ENCODE peak calls at places on chromosomes 2 and 18, in nine cellular contexts. One of them, this sample, is unnamed.

GRCh38 chr2:181953773-181954537 is 31.7 kb upstream of the PPP1R1C start:
- DNase-seq in OCI-M1: peak
- DNase-seq in naive thymus-derived CD4-positive, alpha-beta T cell: peak
- DNase-seq in GM12891: peak
- DNase-seq in HFF-Myc: peak
- DNase-seq in adrenal gland: peak
- DNase-seq in EL: peak
- DNase-seq in fibroblast of the aortic adventitia: peak
- DNase-seq in stimulated activated CD8-positive, alpha-beta memory T cell treated with anti-CD3 and anti-CD28 coated beads, Interleukin-15, amount 100 ng/mL, for 24 hours: peak
- DNase-seq in this sample: peak

GRCh38 chr18:80249217-80250093 is 2.1 kb upstream of the PARD6G start:
- DNase-seq in GM12891: no peak
- DNase-seq in naive thymus-derived CD4-positive, alpha-beta T cell: no peak
- DNase-seq in stimulated activated CD8-positive, alpha-beta memory T cell treated with anti-CD3 and anti-CD28 coated beads, Interleukin-15, amount 100 ng/mL, for 24 hours: no peak
- DNase-seq in EL: no peak
- DNase-seq in HFF-Myc: no peak
- DNase-seq in fibroblast of the aortic adventitia: peak
- DNase-seq in adrenal gland: no peak
- DNase-seq in OCI-M1: no peak
- DNase-seq in this sample: peak

GRCh38 chr18:47611649-47612048 is 318.8 kb downstream of the SMAD2 start:
- DNase-seq in naive thymus-derived CD4-positive, alpha-beta T cell: no peak
- DNase-seq in stimulated activated CD8-positive, alpha-beta memory T cell treated with anti-CD3 and anti-CD28 coated beads, Interleukin-15, amount 100 ng/mL, for 24 hours: no peak
- DNase-seq in adrenal gland: no peak
- DNase-seq in OCI-M1: no peak
- DNase-seq in EL: no peak
- DNase-seq in HFF-Myc: no peak
- DNase-seq in fibroblast of the aortic adventitia: no peak
- DNase-seq in GM12891: no peak
- DNase-seq in this sample: no peak

GRCh38 chr2:222944971-222945740 is 84.3 kb downstream of the ACSL3 start:
- DNase-seq in GM12891: no peak
- DNase-seq in adrenal gland: no peak
- DNase-seq in stimulated activated CD8-positive, alpha-beta memory T cell treated with anti-CD3 and anti-CD28 coated beads, Interleukin-15, amount 100 ng/mL, for 24 hours: no peak
- DNase-seq in fibroblast of the aortic adventitia: no peak
- DNase-seq in HFF-Myc: no peak
- DNase-seq in EL: no peak
- DNase-seq in OCI-M1: no peak
- DNase-seq in naive thymus-derived CD4-positive, alpha-beta T cell: no peak
- DNase-seq in this sample: no peak

GRCh38 chr2:120729410-120730052 is 6.1 kb upstream of the GLI2 start:
- DNase-seq in fibroblast of the aortic adventitia: peak
- DNase-seq in GM12891: no peak
- DNase-seq in stimulated activated CD8-positive, alpha-beta memory T cell treated with anti-CD3 and anti-CD28 coated beads, Interleukin-15, amount 100 ng/mL, for 24 hours: no peak
- DNase-seq in HFF-Myc: peak
- DNase-seq in adrenal gland: no peak
- DNase-seq in naive thymus-derived CD4-positive, alpha-beta T cell: no peak
- DNase-seq in OCI-M1: peak
- DNase-seq in EL: peak
- DNase-seq in this sample: no peak

GRCh38 chr2:159559034-159559433 is 57.3 kb downstream of the BAZ2B start:
- DNase-seq in OCI-M1: no peak
- DNase-seq in adrenal gland: no peak
- DNase-seq in HFF-Myc: no peak
- DNase-seq in GM12891: no peak
- DNase-seq in fibroblast of the aortic adventitia: no peak
- DNase-seq in naive thymus-derived CD4-positive, alpha-beta T cell: no peak
- DNase-seq in EL: no peak
- DNase-seq in stimulated activated CD8-positive, alpha-beta memory T cell treated with anti-CD3 and anti-CD28 coated beads, Interleukin-15, amount 100 ng/mL, for 24 hours: no peak
- DNase-seq in this sample: no peak

GRCh38 chr2:241494311-241494908 is 14.0 kb downstream of the STK25 start:
- DNase-seq in OCI-M1: no peak
- DNase-seq in naive thymus-derived CD4-positive, alpha-beta T cell: no peak
- DNase-seq in EL: no peak
- DNase-seq in GM12891: no peak
- DNase-seq in adrenal gland: no peak
- DNase-seq in HFF-Myc: no peak
- DNase-seq in fibroblast of the aortic adventitia: no peak
- DNase-seq in stimulated activated CD8-positive, alpha-beta memory T cell treated with anti-CD3 and anti-CD28 coated beads, Interleukin-15, amount 100 ng/mL, for 24 hours: no peak
- DNase-seq in this sample: no peak

GRCh38 chr2:55108456-55108855 is 58.2 kb upstream of the RTN4 start:
- DNase-seq in naive thymus-derived CD4-positive, alpha-beta T cell: no peak
- DNase-seq in GM12891: no peak
- DNase-seq in HFF-Myc: no peak
- DNase-seq in adrenal gland: no peak
- DNase-seq in fibroblast of the aortic adventitia: no peak
- DNase-seq in stimulated activated CD8-positive, alpha-beta memory T cell treated with anti-CD3 and anti-CD28 coated beads, Interleukin-15, amount 100 ng/mL, for 24 hours: no peak
- DNase-seq in OCI-M1: no peak
- DNase-seq in EL: no peak
- DNase-seq in this sample: no peak

GRCh38 chr2:100140582-100140981 is 1.8 kb downstream of the AFF3 start:
- DNase-seq in HFF-Myc: no peak
- DNase-seq in naive thymus-derived CD4-positive, alpha-beta T cell: no peak
- DNase-seq in GM12891: no peak
- DNase-seq in EL: no peak
- DNase-seq in fibroblast of the aortic adventitia: no peak
- DNase-seq in OCI-M1: no peak
- DNase-seq in stimulated activated CD8-positive, alpha-beta memory T cell treated with anti-CD3 and anti-CD28 coated beads, Interleukin-15, amount 100 ng/mL, for 24 hours: no peak
- DNase-seq in adrenal gland: no peak
- DNase-seq in this sample: no peak

GRCh38 chr2:171798156-171798815 is 95.8 kb downstream of the SLC25A12 start:
- DNase-seq in OCI-M1: peak
- DNase-seq in fibroblast of the aortic adventitia: peak
- DNase-seq in GM12891: no peak
- DNase-seq in adrenal gland: no peak
- DNase-seq in naive thymus-derived CD4-positive, alpha-beta T cell: no peak
- DNase-seq in stimulated activated CD8-positive, alpha-beta memory T cell treated with anti-CD3 and anti-CD28 coated beads, Interleukin-15, amount 100 ng/mL, for 24 hours: no peak
- DNase-seq in HFF-Myc: peak
- DNase-seq in EL: peak
- DNase-seq in this sample: no peak

GRCh38 chr2:230591850-230592249 is 120.8 kb upstream of the CAB39 start:
- DNase-seq in naive thymus-derived CD4-positive, alpha-beta T cell: no peak
- DNase-seq in adrenal gland: no peak
- DNase-seq in HFF-Myc: no peak
- DNase-seq in fibroblast of the aortic adventitia: no peak
- DNase-seq in stimulated activated CD8-positive, alpha-beta memory T cell treated with anti-CD3 and anti-CD28 coated beads, Interleukin-15, amount 100 ng/mL, for 24 hours: no peak
- DNase-seq in OCI-M1: no peak
- DNase-seq in GM12891: no peak
- DNase-seq in EL: no peak
- DNase-seq in this sample: no peak

GRCh38 chr2:127362971-127363370 is 24.8 kb downstream of the MAP3K2 start:
- DNase-seq in adrenal gland: no peak
- DNase-seq in HFF-Myc: no peak
- DNase-seq in GM12891: no peak
- DNase-seq in EL: peak
- DNase-seq in fibroblast of the aortic adventitia: peak
- DNase-seq in OCI-M1: no peak
- DNase-seq in naive thymus-derived CD4-positive, alpha-beta T cell: no peak
- DNase-seq in stimulated activated CD8-positive, alpha-beta memory T cell treated with anti-CD3 and anti-CD28 coated beads, Interleukin-15, amount 100 ng/mL, for 24 hours: no peak
- DNase-seq in this sample: no peak

GRCh38 chr18:63197246-63197791 is 122.2 kb downstream of the BCL2 start:
- DNase-seq in OCI-M1: peak
- DNase-seq in HFF-Myc: no peak
- DNase-seq in adrenal gland: no peak
- DNase-seq in GM12891: no peak
- DNase-seq in stimulated activated CD8-positive, alpha-beta memory T cell treated with anti-CD3 and anti-CD28 coated beads, Interleukin-15, amount 100 ng/mL, for 24 hours: no peak
- DNase-seq in fibroblast of the aortic adventitia: no peak
- DNase-seq in EL: no peak
- DNase-seq in naive thymus-derived CD4-positive, alpha-beta T cell: no peak
- DNase-seq in this sample: no peak

This sample was measured in pons.